ENCODE peak calls at places on chromosomes 16 and 17, in four cellular contexts. A is K562, C is H1, P is HepG2. O is an unnamed sample. For H4K20me1, the result is how much of the 10 kb centered on the place peaks cover.

GRCh38 chr16:58021661-58022551 is 3.6 kb upstream of the MMP15 start:
- DNase-seq in A (no peak), P (no peak), C (no peak), O (peak)

GRCh38 chr17:42562845-42563509 is 1.0 kb downstream of the COASY start:
- DNase-seq in P (peak), A (peak), C (no peak), O (no peak)

GRCh38 chr17:82799591-82799990 is 40.2 kb downstream of the ZNF750 start:
- DNase-seq in C (no peak), A (no peak), P (no peak), O (no peak)

GRCh38 chr16:56547120-56547948 is 17.5 kb upstream of the MT4 start:
- DNase-seq in P (no peak), C (peak), A (no peak), O (peak)

GRCh38 chr17:49968380-49969133 is 433 bp upstream of the DLX4 start:
- DNase-seq in P (peak), C (peak), A (peak), O (peak)

GRCh38 chr16:55411231-55411630 is 67.8 kb upstream of the MMP2 start:
- DNase-seq in C (no peak), A (no peak), P (no peak), O (no peak)

GRCh38 chr16:30760577-30761426 is 1.1 kb downstream of the CFAP119 start:
- DNase-seq in P (no peak), A (no peak), C (no peak), O (no peak)

GRCh38 chr16:56372013-56372634 is 53.2 kb downstream of the AMFR start:
- DNase-seq in P (no peak), A (no peak), C (no peak), O (no peak)

GRCh38 chr17:81911277-81911961 is at the start of gene PCYT2:
- DNase-seq in A (peak), P (peak), C (peak), O (peak)

GRCh38 chr16:75695708-75696107 is 5.6 kb downstream of the DUXB start:
- DNase-seq in A (peak), C (no peak), P (peak), O (peak)

GRCh38 chr17:77656054-77656453 is 302.4 kb upstream of the TNRC6C start:
- DNase-seq in A (no peak), C (no peak), P (no peak), O (no peak)

GRCh38 chr16:87344931-87345631 is 27.9 kb upstream of the C16orf95 start:
- DNase-seq in P (no peak), C (no peak), A (no peak), O (no peak)

DNA sequence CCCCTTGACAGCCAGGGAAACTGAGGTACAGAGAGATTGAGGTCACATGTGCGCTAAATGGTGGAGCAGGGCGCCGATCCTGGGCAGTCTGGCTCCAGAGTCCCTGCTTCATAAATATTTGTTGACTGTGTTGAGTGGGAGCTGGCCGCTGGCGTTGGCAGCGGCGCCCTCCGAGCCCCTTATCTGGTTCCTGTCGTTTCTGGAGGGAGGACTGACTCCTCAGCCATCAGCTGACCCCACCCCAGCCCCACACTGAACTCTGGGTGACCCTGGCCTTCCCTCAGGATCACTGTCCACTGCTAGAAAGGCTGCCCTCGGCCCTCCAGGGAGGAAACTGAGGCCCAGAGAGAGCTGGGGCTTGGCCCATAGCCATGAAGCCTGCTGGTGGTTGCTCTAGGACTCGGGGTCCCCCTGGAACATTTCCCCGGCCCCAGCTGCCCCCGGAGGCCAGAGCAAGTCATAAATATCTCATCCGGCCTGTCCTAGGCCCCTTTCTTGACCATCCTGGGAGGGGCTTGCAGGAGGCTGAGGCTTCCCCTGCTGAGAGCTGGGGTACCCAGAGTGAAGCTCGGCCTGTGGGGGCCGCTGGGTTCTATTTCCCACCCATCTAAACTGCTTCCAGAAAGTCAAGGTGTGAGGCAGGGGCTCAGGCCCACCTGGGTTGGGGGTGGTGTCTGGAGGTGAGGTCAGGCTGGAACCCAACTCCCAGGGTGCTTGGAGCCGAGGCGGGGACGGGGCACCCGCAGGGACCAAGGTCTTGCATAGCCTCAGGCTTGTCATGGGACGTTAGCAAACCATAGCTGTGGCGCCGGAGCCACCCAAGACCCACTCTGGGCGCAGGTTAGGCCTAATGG is 51.6 kb upstream of the GSE1 start:
- DNase-seq in A (no peak), P (no peak), C (peak), O (no peak)
- H4K20me1 ChIP-seq in A (under half), P (half or more), C (under half), O (half or more)

DNA sequence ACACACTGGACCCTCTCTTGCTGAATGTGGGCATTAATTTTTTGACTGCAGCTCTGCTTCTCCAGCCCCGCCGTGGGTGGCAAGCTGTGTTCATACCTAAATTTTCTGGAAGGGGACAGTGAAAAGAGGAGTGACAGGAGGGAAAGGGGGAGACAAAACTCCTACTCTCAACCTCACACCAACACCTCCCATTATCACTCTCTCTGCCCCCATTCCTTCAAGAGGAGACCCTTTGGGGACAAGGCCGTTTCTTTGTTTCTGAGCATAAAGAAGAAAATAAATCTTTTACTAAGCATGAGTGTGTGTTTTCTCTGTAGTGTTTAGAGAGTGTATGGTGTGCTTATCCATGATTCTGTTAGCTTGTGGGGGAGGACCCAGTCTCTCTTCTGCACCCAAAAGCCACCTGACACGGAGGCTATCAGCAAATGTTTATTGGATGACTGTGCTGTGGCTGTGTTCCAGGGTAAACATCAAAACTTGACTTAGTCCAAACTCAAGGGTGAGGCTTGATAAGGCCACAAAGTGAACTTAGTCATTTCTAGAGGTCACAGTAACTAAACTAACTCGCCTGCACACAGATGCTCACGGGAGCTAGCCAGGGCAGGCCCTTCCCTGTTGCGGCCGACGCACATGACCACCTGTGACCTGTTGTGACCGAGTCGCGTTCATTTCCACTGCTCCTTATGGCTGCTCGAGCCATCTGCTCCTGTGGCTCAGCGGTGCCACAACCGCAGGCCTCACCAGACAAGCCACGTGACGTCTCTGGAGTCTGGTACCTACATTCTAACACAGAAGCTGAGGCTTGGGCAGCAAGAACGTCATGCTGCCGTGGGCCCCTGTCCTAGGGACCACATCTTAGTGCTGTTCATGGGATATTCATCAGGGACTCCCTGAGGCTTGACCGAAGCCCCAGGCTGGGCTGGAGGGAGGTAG is 9.8 kb upstream of the MED11 start:
- DNase-seq in A (peak), P (peak), C (no peak), O (no peak)
- TF ChIP-seq EP300 in A (peak), P (peak), C (no peak), O (no peak)

GRCh38 chr16:53235851-53236250 is 181.1 kb downstream of the CHD9 start:
- DNase-seq in C (no peak), P (no peak), A (no peak), O (no peak)
- TF ChIP-seq CHD2 in C (no peak), P (no peak), A (no peak), O (no peak)

GRCh38 chr17:46109603-46110189 is 83.5 kb downstream of the KANSL1 start:
- DNase-seq in C (no peak), P (no peak), A (no peak), O (no peak)
- H4K20me1 ChIP-seq in C (under half), P (half or more), A (under half), O (half or more)

GRCh38 chr16:4768549-4769305 is 1.8 kb upstream of the ZNF500 start:
- DNase-seq in P (peak), A (peak), C (peak), O (peak)
- TF ChIP-seq EP300 in P (peak), A (no peak), C (no peak), O (no peak)